ENCODE peak calls at places on chromosomes 3 and 15, in seven cellular contexts. C is NB4, A is Peyer's patch, Y is GM12891, S is stomach, V is ovary, I is H54. E is an unnamed sample.

GRCh38 chr3:142022381-142022780 is 127.0 kb downstream of the TFDP2 start:
- DNase-seq in C (peak; percentile 32), A (no peak), Y (no peak), S (no peak), V (no peak), I (no peak), E (peak; percentile 93)

GRCh38 chr3:67349551-67350174 is 304.7 kb downstream of the SUCLG2 start:
- DNase-seq in C (no peak), A (no peak), Y (no peak), S (no peak), V (no peak), I (no peak), E (no peak)

GRCh38 chr3:53132347-53132746 is 2.1 kb upstream of the RFT1 start:
- DNase-seq in C (no peak), A (no peak), Y (no peak), S (no peak), V (no peak), I (no peak), E (no peak)

GRCh38 chr15:52463638-52464037 is 65.0 kb downstream of the MYO5A start:
- DNase-seq in C (no peak), A (no peak), Y (no peak), S (no peak), V (no peak), I (no peak), E (no peak)

GRCh38 chr3:167783781-167784180 is 48.3 kb downstream of the SERPINI1 start:
- DNase-seq in C (no peak), A (no peak), Y (no peak), S (no peak), V (no peak), I (no peak), E (no peak)

GRCh38 chr3:188510366-188510765 is 356.4 kb downstream of the LPP start:
- DNase-seq in C (no peak), A (no peak), Y (no peak), S (no peak), V (no peak), I (no peak), E (no peak)

GRCh38 chr3:115321396-115321795 is 174.3 kb upstream of the ZBTB20 start:
- DNase-seq in C (no peak), A (no peak), Y (no peak), S (no peak), V (no peak), I (no peak), E (no peak)

GRCh38 chr15:65833501-65834220 is 35.6 kb upstream of the RAB11A start:
- DNase-seq in C (no peak), A (no peak), Y (no peak), S (peak; percentile 43), V (no peak), I (no peak), E (peak; percentile 38)

GRCh38 chr3:128760881-128761280 is 34.9 kb downstream of the RAB7A start:
- DNase-seq in C (no peak), A (no peak), Y (no peak), S (no peak), V (no peak), I (no peak), E (no peak)

GRCh38 chr15:69648215-69648614 is 195.6 kb downstream of the RPLP1 start:
- DNase-seq in C (no peak), A (no peak), Y (no peak), S (no peak), V (no peak), I (no peak), E (no peak)

GRCh38 chr3:142886938-142887337 is 1.9 kb downstream of the PCOLCE2 start:
- DNase-seq in C (peak; percentile 40), A (no peak), Y (no peak), S (no peak), V (no peak), I (peak; percentile 25), E (peak; percentile 22)

GRCh38 chr15:33086500-33087141 is 107.9 kb downstream of the FMN1 start:
- DNase-seq in C (peak; percentile 57), A (no peak), Y (no peak), S (no peak), V (no peak), I (no peak), E (peak; percentile 66)

GRCh38 chr3:150068440-150069157 is 97.9 kb upstream of the PFN2 start:
- DNase-seq in C (no peak), A (no peak), Y (no peak), S (no peak), V (no peak), I (no peak), E (no peak)

GRCh38 chr3:44235604-44236484 is 5.8 kb upstream of the TOPAZ1 start:
- DNase-seq in C (peak; percentile 83), A (no peak), Y (peak; percentile 23), S (peak; percentile 63), V (peak; percentile 38), I (peak; percentile 52), E (peak; percentile 86)

GRCh38 chr3:119295816-119296484 is 1.8 kb downstream of the ARHGAP31 start:
- DNase-seq in C (no peak), A (no peak), Y (no peak), S (no peak), V (no peak), I (no peak), E (no peak)

GRCh38 chr3:194587438-194587931 is 45.7 kb downstream of the TMEM44 start:
- DNase-seq in C (no peak), A (no peak), Y (no peak), S (no peak), V (no peak), I (no peak), E (no peak)

GRCh38 chr3:67196677-67197076 is 198.6 kb downstream of the KBTBD8 start:
- DNase-seq in C (no peak), A (no peak), Y (no peak), S (no peak), V (no peak), I (no peak), E (no peak)

GRCh38 chr3:74624301-74624700 is 9.8 kb upstream of the CNTN3 start:
- DNase-seq in C (no peak), A (no peak), Y (no peak), S (no peak), V (no peak), I (no peak), E (no peak)

GRCh38 chr3:177284383-177284881 is 87.2 kb upstream of the TBL1XR1 start:
- DNase-seq in C (peak; percentile 92), A (peak; percentile 58), Y (no peak), S (no peak), V (peak; percentile 42), I (peak; percentile 20), E (peak; percentile 43)

DNA sequence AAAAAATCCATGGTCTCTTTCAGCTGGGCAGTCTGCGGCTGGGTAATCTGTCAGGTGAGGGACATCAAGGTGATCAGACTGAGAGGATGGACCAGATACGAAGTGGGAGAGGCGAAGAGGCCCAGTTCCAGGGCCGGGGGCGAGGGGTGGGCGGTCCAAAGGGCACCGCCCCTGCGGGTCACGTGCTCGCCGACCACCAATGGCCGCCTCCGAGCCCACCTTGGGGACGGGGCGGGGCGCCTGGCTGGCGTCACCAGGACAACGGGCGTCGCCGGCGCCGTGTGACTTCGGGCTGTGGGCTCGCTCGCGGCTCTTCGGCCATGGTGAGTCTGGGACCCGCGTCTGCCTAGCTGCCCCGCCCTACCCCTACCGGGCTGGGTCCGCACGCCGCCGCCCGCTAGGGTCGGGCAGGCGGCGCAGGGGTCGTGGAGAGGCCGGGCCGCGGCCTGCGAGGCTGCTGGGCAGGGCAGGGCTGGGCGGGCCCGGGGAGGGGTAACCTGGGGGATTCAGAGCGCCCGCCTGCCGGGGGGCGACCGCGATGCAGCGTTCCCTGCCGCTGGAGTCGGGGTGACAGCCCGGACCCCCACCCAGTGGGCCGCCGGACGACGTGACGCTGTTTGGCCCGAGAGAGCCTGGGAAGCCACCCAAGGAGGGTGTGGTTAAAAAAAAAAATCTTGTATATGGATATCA is at the start of gene FBXL2:
- DNase-seq in C (peak; percentile 48), A (peak; percentile 49), Y (peak; percentile 55), S (peak; percentile 56), V (peak; percentile 73), I (peak; percentile 86), E (peak; percentile 29)
- TF ChIP-seq POLR2A in C (no peak), A (no peak), Y (no peak), S (no peak), V (no peak), I (peak; percentile 69), E (no peak)

GRCh38 chr15:83833569-83833968 is 179.6 kb downstream of the ADAMTSL3 start:
- DNase-seq in C (no peak), A (no peak), Y (no peak), S (no peak), V (no peak), I (no peak), E (no peak)
- TF ChIP-seq POLR2A in C (no peak), A (no peak), Y (no peak), S (no peak), V (no peak), I (no peak), E (no peak)

DNA sequence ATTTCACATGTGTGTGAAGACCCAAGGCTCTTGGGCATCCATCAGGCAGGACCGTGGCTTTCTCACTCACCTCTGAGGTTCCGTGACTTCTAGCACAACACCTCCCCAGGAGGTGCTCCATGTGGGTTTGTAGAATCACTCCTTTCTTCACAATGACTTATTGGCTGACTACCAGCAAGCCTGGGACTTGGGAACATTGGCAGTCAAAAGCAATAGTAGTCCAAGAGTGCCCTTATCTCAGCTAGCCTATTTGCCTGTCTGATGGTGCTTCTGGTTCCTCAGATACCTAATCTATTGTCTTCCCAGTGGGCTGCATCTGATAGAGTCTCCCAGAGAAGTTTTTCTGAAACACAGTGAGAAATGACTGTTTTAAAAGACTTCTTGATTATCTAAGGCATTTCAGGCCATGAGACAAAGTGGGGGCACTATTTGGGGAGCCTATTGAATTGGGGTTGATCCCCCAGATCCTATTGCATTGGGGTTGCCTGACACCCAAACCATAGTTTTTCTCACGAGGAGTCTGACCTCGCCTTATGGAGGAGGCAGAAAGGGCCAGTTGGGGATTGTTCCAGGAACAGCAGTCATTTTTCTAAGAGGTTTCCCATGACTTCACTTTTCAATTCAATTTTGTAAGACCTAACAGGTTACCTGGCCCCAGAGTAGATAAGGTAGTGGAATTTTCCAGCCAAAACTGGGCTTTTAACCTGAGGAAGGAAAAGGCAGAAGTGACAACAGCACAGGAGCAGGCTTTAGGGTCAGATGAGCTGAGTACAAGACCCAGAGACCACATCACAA is 88.0 kb downstream of the CYP19A1 start:
- DNase-seq in C (no peak), A (no peak), Y (no peak), S (no peak), V (no peak), I (no peak), E (no peak)
- TF ChIP-seq POLR2A in C (no peak), A (no peak), Y (no peak), S (no peak), V (no peak), I (no peak), E (no peak)

GRCh38 chr15:74613089-74613952 is 2.3 kb upstream of the CLK3 start:
- DNase-seq in C (no peak), A (no peak), Y (no peak), S (no peak), V (no peak), I (no peak), E (no peak)

GRCh38 chr15:74613953-74614743 is 1.5 kb upstream of the CLK3 start:
- DNase-seq in C (no peak), A (no peak), Y (peak; percentile 98), S (no peak), V (no peak), I (no peak), E (no peak)

GRCh38 chr15:74615313-74616019 is at the start of gene CLK3:
- DNase-seq in C (peak; percentile 98), A (peak; percentile 98), Y (peak; percentile 100), S (peak; percentile 98), V (peak; percentile 98), I (peak; percentile 82), E (peak; percentile 96)

GRCh38 chr15:74616020-74616939 is 644 bp downstream of the CLK3 start:
- DNase-seq in C (peak; percentile 77), A (peak; percentile 79), Y (peak; percentile 50), S (peak; percentile 87), V (peak; percentile 88), I (peak; percentile 46), E (peak; percentile 94)

GRCh38 chr15:74614744-74615312 is 808 bp upstream of the CLK3 start:
- DNase-seq in C (peak; percentile 83), A (peak; percentile 84), Y (peak; percentile 58), S (peak; percentile 84), V (peak; percentile 91), I (peak; percentile 67), E (peak; percentile 88)
- TF ChIP-seq POLR2A in C (peak; percentile 43), A (peak; percentile 49), Y (no peak), S (no peak), V (no peak), I (peak; percentile 51), E (no peak)